ENCODE peak calls at places on chromosomes 13 and 19, in nine cellular contexts. One of them, this sample, is unnamed.

GRCh38 chr13:75512253-75512652 is 25.4 kb downstream of the COMMD6 start:
- DNase-seq in ovary: no peak
- DNase-seq in ascending aorta: no peak
- DNase-seq in cardiac fibroblast: no peak
- DNase-seq in AG04450: no peak
- DNase-seq in SK-N-SH: no peak
- DNase-seq in HCT116: no peak
- DNase-seq in fibroblast of lung: no peak
- DNase-seq in astrocyte: no peak
- DNase-seq in this sample: no peak

GRCh38 chr19:33610588-33610987 is 11.2 kb upstream of the CHST8 start:
- DNase-seq in ovary: no peak
- DNase-seq in ascending aorta: no peak
- DNase-seq in cardiac fibroblast: no peak
- DNase-seq in AG04450: no peak
- DNase-seq in SK-N-SH: no peak
- DNase-seq in HCT116: no peak
- DNase-seq in fibroblast of lung: no peak
- DNase-seq in astrocyte: no peak
- DNase-seq in this sample: no peak

GRCh38 chr19:10404888-10405808 is 1.8 kb upstream of the CDC37 start:
- DNase-seq in ovary: no peak
- DNase-seq in ascending aorta: no peak
- DNase-seq in cardiac fibroblast: no peak
- DNase-seq in AG04450: no peak
- DNase-seq in SK-N-SH: peak
- DNase-seq in HCT116: no peak
- DNase-seq in fibroblast of lung: no peak
- DNase-seq in astrocyte: no peak
- DNase-seq in this sample: no peak

GRCh38 chr19:30689474-30689873 is 317.3 kb downstream of the ZNF536 start:
- DNase-seq in ovary: no peak
- DNase-seq in ascending aorta: no peak
- DNase-seq in cardiac fibroblast: no peak
- DNase-seq in AG04450: no peak
- DNase-seq in SK-N-SH: peak
- DNase-seq in HCT116: no peak
- DNase-seq in fibroblast of lung: no peak
- DNase-seq in astrocyte: no peak
- DNase-seq in this sample: no peak

GRCh38 chr13:51761638-51762350 is 42.2 kb downstream of the DHRS12 start:
- DNase-seq in ovary: no peak
- DNase-seq in ascending aorta: no peak
- DNase-seq in cardiac fibroblast: peak
- DNase-seq in AG04450: no peak
- DNase-seq in SK-N-SH: no peak
- DNase-seq in HCT116: no peak
- DNase-seq in fibroblast of lung: no peak
- DNase-seq in astrocyte: no peak
- DNase-seq in this sample: no peak

GRCh38 chr19:48814895-48815294 is 4.1 kb upstream of the BCAT2 start:
- DNase-seq in ovary: no peak
- DNase-seq in ascending aorta: no peak
- DNase-seq in cardiac fibroblast: no peak
- DNase-seq in AG04450: no peak
- DNase-seq in SK-N-SH: no peak
- DNase-seq in HCT116: no peak
- DNase-seq in fibroblast of lung: no peak
- DNase-seq in astrocyte: no peak
- DNase-seq in this sample: no peak

GRCh38 chr13:102240110-102240509 is 161.7 kb downstream of the FGF14 start:
- DNase-seq in ovary: no peak
- DNase-seq in ascending aorta: no peak
- DNase-seq in cardiac fibroblast: no peak
- DNase-seq in AG04450: no peak
- DNase-seq in SK-N-SH: peak
- DNase-seq in HCT116: no peak
- DNase-seq in fibroblast of lung: no peak
- DNase-seq in astrocyte: no peak
- DNase-seq in this sample: no peak

GRCh38 chr13:33251131-33251629 is 34.4 kb downstream of the STARD13 start:
- DNase-seq in ovary: no peak
- DNase-seq in ascending aorta: no peak
- DNase-seq in cardiac fibroblast: peak
- DNase-seq in AG04450: peak
- DNase-seq in SK-N-SH: peak
- DNase-seq in HCT116: peak
- DNase-seq in fibroblast of lung: peak
- DNase-seq in astrocyte: peak
- DNase-seq in this sample: peak

GRCh38 chr13:51614350-51614786 is 30.1 kb downstream of the WDFY2 start:
- DNase-seq in ovary: no peak
- DNase-seq in ascending aorta: peak
- DNase-seq in cardiac fibroblast: no peak
- DNase-seq in AG04450: no peak
- DNase-seq in SK-N-SH: peak
- DNase-seq in HCT116: no peak
- DNase-seq in fibroblast of lung: no peak
- DNase-seq in astrocyte: no peak
- DNase-seq in this sample: no peak

GRCh38 chr19:3224346-3225325 is at the start of gene CELF5:
- DNase-seq in ovary: peak
- DNase-seq in ascending aorta: no peak
- DNase-seq in cardiac fibroblast: no peak
- DNase-seq in AG04450: no peak
- DNase-seq in SK-N-SH: peak
- DNase-seq in HCT116: no peak
- DNase-seq in fibroblast of lung: peak
- DNase-seq in astrocyte: no peak
- DNase-seq in this sample: no peak

GRCh38 chr13:73059460-73060250 is 850 bp downstream of the KLF5 start:
- DNase-seq in ovary: peak
- DNase-seq in ascending aorta: peak
- DNase-seq in cardiac fibroblast: peak
- DNase-seq in AG04450: no peak
- DNase-seq in SK-N-SH: no peak
- DNase-seq in HCT116: no peak
- DNase-seq in fibroblast of lung: no peak
- DNase-seq in astrocyte: no peak
- DNase-seq in this sample: no peak

GRCh38 chr19:50026550-50026906 is 723 bp downstream of the ZNF473 start:
- DNase-seq in ovary: peak
- DNase-seq in ascending aorta: no peak
- DNase-seq in cardiac fibroblast: no peak
- DNase-seq in AG04450: no peak
- DNase-seq in SK-N-SH: no peak
- DNase-seq in HCT116: no peak
- DNase-seq in fibroblast of lung: no peak
- DNase-seq in astrocyte: no peak
- DNase-seq in this sample: no peak

GRCh38 chr19:50025794-50026549 is at the start of gene ZNF473:
- DNase-seq in ovary: peak
- DNase-seq in ascending aorta: peak
- DNase-seq in cardiac fibroblast: peak
- DNase-seq in AG04450: peak
- DNase-seq in SK-N-SH: peak
- DNase-seq in HCT116: no peak
- DNase-seq in fibroblast of lung: peak
- DNase-seq in astrocyte: peak
- DNase-seq in this sample: peak

GRCh38 chr19:50024719-50025021 is 502 bp downstream of the VRK3 start:
- DNase-seq in ovary: no peak
- DNase-seq in ascending aorta: no peak
- DNase-seq in cardiac fibroblast: no peak
- DNase-seq in AG04450: no peak
- DNase-seq in SK-N-SH: no peak
- DNase-seq in HCT116: no peak
- DNase-seq in fibroblast of lung: no peak
- DNase-seq in astrocyte: no peak
- DNase-seq in this sample: no peak

GRCh38 chr19:50022823-50023222 is 2.3 kb downstream of the VRK3 start:
- DNase-seq in ovary: no peak
- DNase-seq in ascending aorta: no peak
- DNase-seq in cardiac fibroblast: no peak
- DNase-seq in AG04450: no peak
- DNase-seq in SK-N-SH: no peak
- DNase-seq in HCT116: no peak
- DNase-seq in fibroblast of lung: no peak
- DNase-seq in astrocyte: no peak
- DNase-seq in this sample: no peak

GRCh38 chr19:50025022-50025793 is at the start of gene VRK3:
- DNase-seq in ovary: peak
- DNase-seq in ascending aorta: peak
- DNase-seq in cardiac fibroblast: peak
- DNase-seq in AG04450: peak
- DNase-seq in SK-N-SH: peak
- DNase-seq in HCT116: peak
- DNase-seq in fibroblast of lung: peak
- DNase-seq in astrocyte: peak
- DNase-seq in this sample: peak
- TF ChIP-seq CTCF in ovary: no peak
- TF ChIP-seq CTCF in ascending aorta: no peak
- TF ChIP-seq CTCF in cardiac fibroblast: peak
- TF ChIP-seq CTCF in AG04450: no peak
- TF ChIP-seq CTCF in SK-N-SH: peak
- TF ChIP-seq CTCF in HCT116: no peak
- TF ChIP-seq CTCF in fibroblast of lung: peak
- TF ChIP-seq CTCF in astrocyte: no peak
- TF ChIP-seq CTCF in this sample: no peak

DNA sequence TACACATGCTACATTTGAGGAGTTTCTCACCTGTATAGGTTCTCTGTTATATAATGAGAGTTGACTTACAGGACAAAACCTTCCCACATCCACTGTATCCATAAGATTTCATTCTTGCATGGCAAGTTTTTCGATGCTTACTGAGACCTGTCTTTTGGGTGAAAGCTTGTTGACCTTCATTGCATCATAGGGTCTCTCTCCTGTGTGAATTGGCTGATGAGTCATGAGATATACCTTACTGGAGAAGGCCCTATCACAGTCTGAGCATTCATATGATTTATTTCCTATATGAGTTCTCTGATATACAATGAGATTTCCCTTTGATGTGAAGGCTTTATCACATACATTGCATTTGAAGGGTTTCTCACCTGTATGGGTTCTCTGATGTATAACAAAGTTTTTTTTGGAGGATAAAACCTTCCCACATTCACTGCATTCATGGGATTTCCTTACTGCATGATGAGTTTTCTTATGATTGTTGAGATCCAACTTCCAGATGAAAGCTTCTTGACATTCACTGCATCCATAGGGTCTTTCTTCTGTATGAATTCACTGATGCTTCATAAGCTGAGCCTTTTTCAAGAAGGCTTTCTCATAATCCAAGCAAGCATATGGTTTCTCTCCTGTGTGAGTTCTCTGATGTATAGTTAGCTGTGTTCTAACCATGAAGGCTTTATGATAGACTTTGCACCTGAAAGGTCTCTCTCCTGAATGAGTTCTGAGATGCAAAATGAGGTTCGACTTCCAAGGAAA is 25.7 kb downstream of the ZNF577 start:
- DNase-seq in ovary: no peak
- DNase-seq in ascending aorta: no peak
- DNase-seq in cardiac fibroblast: peak
- DNase-seq in AG04450: no peak
- DNase-seq in SK-N-SH: no peak
- DNase-seq in HCT116: no peak
- DNase-seq in fibroblast of lung: no peak
- DNase-seq in astrocyte: no peak
- DNase-seq in this sample: no peak
- H3K4me3 ChIP-seq in ovary: no peak
- H3K4me3 ChIP-seq in ascending aorta: peak
- H3K4me3 ChIP-seq in cardiac fibroblast: no peak
- H3K4me3 ChIP-seq in AG04450: no peak
- H3K4me3 ChIP-seq in SK-N-SH: no peak
- H3K4me3 ChIP-seq in HCT116: no peak
- H3K4me3 ChIP-seq in fibroblast of lung: no peak
- H3K4me3 ChIP-seq in astrocyte: no peak
- H3K4me3 ChIP-seq in this sample: no peak

GRCh38 chr19:47506459-47506858 is 8.4 kb downstream of the NAPA start:
- DNase-seq in ovary: no peak
- DNase-seq in ascending aorta: no peak
- DNase-seq in cardiac fibroblast: no peak
- DNase-seq in AG04450: no peak
- DNase-seq in SK-N-SH: no peak
- DNase-seq in HCT116: no peak
- DNase-seq in fibroblast of lung: no peak
- DNase-seq in astrocyte: no peak
- DNase-seq in this sample: no peak

GRCh38 chr19:47507031-47507430 is 7.8 kb downstream of the NAPA start:
- DNase-seq in ovary: no peak
- DNase-seq in ascending aorta: no peak
- DNase-seq in cardiac fibroblast: no peak
- DNase-seq in AG04450: no peak
- DNase-seq in SK-N-SH: no peak
- DNase-seq in HCT116: no peak
- DNase-seq in fibroblast of lung: no peak
- DNase-seq in astrocyte: no peak
- DNase-seq in this sample: no peak

GRCh38 chr19:47509170-47509847 is 5.6 kb downstream of the NAPA start:
- DNase-seq in ovary: no peak
- DNase-seq in ascending aorta: no peak
- DNase-seq in cardiac fibroblast: no peak
- DNase-seq in AG04450: no peak
- DNase-seq in SK-N-SH: no peak
- DNase-seq in HCT116: no peak
- DNase-seq in fibroblast of lung: no peak
- DNase-seq in astrocyte: no peak
- DNase-seq in this sample: no peak

GRCh38 chr19:47508721-47509120 is 6.1 kb downstream of the NAPA start:
- DNase-seq in ovary: no peak
- DNase-seq in ascending aorta: no peak
- DNase-seq in cardiac fibroblast: no peak
- DNase-seq in AG04450: no peak
- DNase-seq in SK-N-SH: no peak
- DNase-seq in HCT116: no peak
- DNase-seq in fibroblast of lung: no peak
- DNase-seq in astrocyte: no peak
- DNase-seq in this sample: no peak

GRCh38 chr19:47507924-47508553 is 6.8 kb downstream of the NAPA start:
- DNase-seq in ovary: no peak
- DNase-seq in ascending aorta: no peak
- DNase-seq in cardiac fibroblast: no peak
- DNase-seq in AG04450: no peak
- DNase-seq in SK-N-SH: no peak
- DNase-seq in HCT116: no peak
- DNase-seq in fibroblast of lung: no peak
- DNase-seq in astrocyte: no peak
- DNase-seq in this sample: no peak
- TF ChIP-seq CTCF in ovary: no peak
- TF ChIP-seq CTCF in ascending aorta: no peak
- TF ChIP-seq CTCF in cardiac fibroblast: no peak
- TF ChIP-seq CTCF in AG04450: no peak
- TF ChIP-seq CTCF in SK-N-SH: no peak
- TF ChIP-seq CTCF in HCT116: no peak
- TF ChIP-seq CTCF in fibroblast of lung: no peak
- TF ChIP-seq CTCF in astrocyte: no peak
- TF ChIP-seq CTCF in this sample: no peak

DNA sequence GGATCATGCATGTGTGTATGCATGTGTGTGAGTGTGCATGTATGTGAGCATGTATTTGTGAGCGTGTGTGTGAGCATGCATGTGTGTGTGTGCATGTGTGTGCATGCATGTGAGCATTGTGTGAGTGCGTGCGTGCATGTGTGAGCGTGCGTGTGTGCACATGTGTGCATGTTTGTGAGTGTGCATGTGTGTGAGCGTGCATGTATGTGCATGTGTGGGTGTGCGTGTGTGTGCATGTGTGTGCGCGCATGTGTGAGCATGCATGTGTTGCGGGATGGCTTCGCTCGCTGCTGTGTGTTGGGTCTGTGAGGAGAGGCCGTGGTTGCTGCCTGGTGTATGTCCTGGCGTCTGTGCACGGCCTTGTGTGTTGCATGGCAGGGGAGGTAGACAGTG is 32.4 kb downstream of the PAK4 start:
- DNase-seq in ovary: no peak
- DNase-seq in ascending aorta: no peak
- DNase-seq in cardiac fibroblast: no peak
- DNase-seq in AG04450: no peak
- DNase-seq in SK-N-SH: no peak
- DNase-seq in HCT116: no peak
- DNase-seq in fibroblast of lung: no peak
- DNase-seq in astrocyte: no peak
- DNase-seq in this sample: no peak
- H3K4me3 ChIP-seq in ovary: no peak
- H3K4me3 ChIP-seq in ascending aorta: no peak
- H3K4me3 ChIP-seq in cardiac fibroblast: no peak
- H3K4me3 ChIP-seq in AG04450: no peak
- H3K4me3 ChIP-seq in SK-N-SH: no peak
- H3K4me3 ChIP-seq in HCT116: no peak
- H3K4me3 ChIP-seq in fibroblast of lung: no peak
- H3K4me3 ChIP-seq in astrocyte: no peak
- H3K4me3 ChIP-seq in this sample: no peak